ENCODE peak calls at places on chromosome 13, in ten cellular contexts. E, B, S, V, Y, J, R, T, D and G are unnamed samples.

GRCh38 chr13:43470610-43471009 is 316.2 kb downstream of the ENOX1 start:
- DNase-seq in E (no peak), B (no peak), S (no peak), V (peak; percentile 30), Y (no peak), J (no peak), R (no peak), T (no peak), D (no peak), G (no peak)

GRCh38 chr13:101795025-101795424 is 342.6 kb downstream of the ITGBL1 start:
- DNase-seq in E (no peak), B (no peak), S (no peak), V (no peak), Y (no peak), J (no peak), R (no peak), T (no peak), D (no peak), G (no peak)

GRCh38 chr13:46531953-46532352 is 21.0 kb upstream of the LRCH1 start:
- DNase-seq in E (no peak), B (no peak), S (no peak), V (no peak), Y (no peak), J (no peak), R (no peak), T (no peak), D (no peak), G (no peak)

GRCh38 chr13:51152713-51153112 is 41.6 kb upstream of the C13orf42 start:
- DNase-seq in E (no peak), B (no peak), S (no peak), V (no peak), Y (no peak), J (no peak), R (peak; percentile 69), T (no peak), D (no peak), G (no peak)

GRCh38 chr13:47094734-47095434 is 198.0 kb upstream of the HTR2A start:
- DNase-seq in E (no peak), B (no peak), S (peak; percentile 26), V (no peak), Y (no peak), J (no peak), R (no peak), T (no peak), D (no peak), G (no peak)

GRCh38 chr13:40187324-40187795 is 479.1 kb downstream of the FOXO1 start:
- DNase-seq in E (no peak), B (no peak), S (no peak), V (no peak), Y (no peak), J (peak; percentile 20), R (no peak), T (no peak), D (no peak), G (no peak)

GRCh38 chr13:84684048-84684662 is 801.9 kb upstream of the SLITRK1 start:
- DNase-seq in E (peak; percentile 17), B (no peak), S (no peak), V (no peak), Y (no peak), J (no peak), R (no peak), T (no peak), D (no peak), G (no peak)

GRCh38 chr13:32427852-32428580 is at the start of gene N4BP2L1:
- DNase-seq in E (peak; percentile 79), B (no peak), S (peak; percentile 79), V (peak; percentile 34), Y (no peak), J (no peak), R (peak; percentile 22), T (peak; percentile 77), D (no peak), G (peak; percentile 87)

GRCh38 chr13:42041017-42041683 is 7.3 kb upstream of the DGKH start:
- DNase-seq in E (peak; percentile 51), B (no peak), S (peak; percentile 52), V (peak; percentile 46), Y (no peak), J (peak; percentile 40), R (peak; percentile 16), T (no peak), D (no peak), G (peak; percentile 74)

GRCh38 chr13:30690282-30691188 is 44.8 kb upstream of the ALOX5AP start:
- DNase-seq in E (peak; percentile 42), B (peak; percentile 99), S (peak; percentile 45), V (peak; percentile 98), Y (peak; percentile 79), J (no peak), R (peak; percentile 92), T (no peak), D (peak; percentile 87), G (peak; percentile 90)

GRCh38 chr13:41746259-41746658 is 214.7 kb downstream of the VWA8 start:
- DNase-seq in E (no peak), B (peak; percentile 30), S (no peak), V (peak; percentile 73), Y (peak; percentile 45), J (no peak), R (peak; percentile 47), T (no peak), D (peak; percentile 30), G (no peak)

GRCh38 chr13:72168126-72168525 is 301.1 kb upstream of the DACH1 start:
- DNase-seq in E (no peak), B (no peak), S (no peak), V (no peak), Y (no peak), J (no peak), R (no peak), T (no peak), D (no peak), G (no peak)

GRCh38 chr13:40983725-40984669 is 35.1 kb downstream of the ELF1 start:
- DNase-seq in E (no peak), B (no peak), S (peak; percentile 64), V (no peak), Y (no peak), J (no peak), R (no peak), T (no peak), D (no peak), G (no peak)

GRCh38 chr13:68257111-68257842 is 1027.1 kb upstream of the PCDH9 start:
- DNase-seq in E (no peak), B (no peak), S (no peak), V (peak; percentile 51), Y (no peak), J (peak; percentile 73), R (peak; percentile 12), T (no peak), D (no peak), G (no peak)

GRCh38 chr13:98475521-98475920 is 101.4 kb downstream of the STK24 start:
- DNase-seq in E (no peak), B (no peak), S (no peak), V (peak; percentile 42), Y (no peak), J (no peak), R (peak; percentile 50), T (no peak), D (no peak), G (no peak)

GRCh38 chr13:74795526-74795925 is 661.3 kb upstream of the KLF12 start:
- DNase-seq in E (no peak), B (no peak), S (no peak), V (no peak), Y (no peak), J (no peak), R (no peak), T (no peak), D (no peak), G (no peak)

GRCh38 chr13:33636955-33637670 is 180.8 kb upstream of the RFC3 start:
- DNase-seq in E (no peak), B (no peak), S (no peak), V (no peak), Y (no peak), J (no peak), R (no peak), T (no peak), D (no peak), G (no peak)

GRCh38 chr13:51923983-51924539 is 62.3 kb downstream of the CCDC70 start:
- DNase-seq in E (no peak), B (no peak), S (no peak), V (no peak), Y (no peak), J (peak; percentile 45), R (no peak), T (no peak), D (no peak), G (no peak)

GRCh38 chr13:27745301-27745700 is 47.0 kb upstream of the GSX1 start:
- DNase-seq in E (no peak), B (no peak), S (no peak), V (no peak), Y (no peak), J (no peak), R (no peak), T (no peak), D (no peak), G (no peak)

GRCh38 chr13:24784319-24784718 is 20.4 kb downstream of the RNF17 start:
- DNase-seq in E (no peak), B (no peak), S (no peak), V (no peak), Y (no peak), J (no peak), R (no peak), T (no peak), D (no peak), G (no peak)